ENCODE peak calls at places on chromosomes 1 and 21, in seven cellular contexts. J is transverse colon, H is stomach, O is A549, N is tibial nerve, A is HepG2, I is GM12878. D is an unnamed sample.

GRCh38 chr1:23910553-23911246 is 2.5 kb downstream of the CNR2 start:
- DNase-seq in J (no peak), H (no peak), O (no peak), N (no peak), A (no peak), I (peak), D (no peak)

GRCh38 chr1:36322786-36323635 is 434 bp downstream of the EVA1B start:
- DNase-seq in J (peak), H (peak), O (no peak), N (peak), A (no peak), I (no peak), D (peak)

GRCh38 chr1:16088996-16089395 is 15.5 kb upstream of the FAM131C start:
- DNase-seq in J (no peak), H (no peak), O (no peak), N (no peak), A (no peak), I (no peak), D (peak)

GRCh38 chr1:33334081-33334552 is 13.2 kb upstream of the A3GALT2 start:
- DNase-seq in J (peak), H (peak), O (no peak), N (peak), A (peak), I (no peak), D (peak)

GRCh38 chr1:165369255-165369848 is 12.8 kb upstream of the LMX1A start:
- DNase-seq in J (peak), H (peak), O (peak), N (no peak), A (peak), I (no peak), D (peak)

GRCh38 chr1:182430263-182431068 is 19.5 kb upstream of the RGSL1 start:
- DNase-seq in J (no peak), H (no peak), O (no peak), N (no peak), A (no peak), I (peak), D (no peak)

GRCh38 chr1:28936528-28936927 is 22.2 kb downstream of the EPB41 start:
- DNase-seq in J (no peak), H (no peak), O (no peak), N (no peak), A (no peak), I (no peak), D (no peak)

GRCh38 chr21:31566061-31566460 is 93.4 kb upstream of the SOD1 start:
- DNase-seq in J (no peak), H (no peak), O (no peak), N (no peak), A (no peak), I (no peak), D (no peak)

GRCh38 chr21:45918835-45919467 is 62.6 kb upstream of the COL6A1 start:
- DNase-seq in J (no peak), H (no peak), O (no peak), N (no peak), A (no peak), I (no peak), D (no peak)

GRCh38 chr1:169722784-169723183 is 11.1 kb downstream of the SELE start:
- DNase-seq in J (no peak), H (no peak), O (no peak), N (no peak), A (no peak), I (no peak), D (no peak)

GRCh38 chr1:94235189-94236020 is 2.0 kb downstream of the ARHGAP29 start:
- DNase-seq in J (no peak), H (no peak), O (no peak), N (no peak), A (no peak), I (no peak), D (no peak)

GRCh38 chr1:24318988-24319863 is at the start of gene GRHL3:
- DNase-seq in J (peak), H (peak), O (peak), N (no peak), A (no peak), I (no peak), D (no peak)

GRCh38 chr1:246947255-246947654 is 15.5 kb upstream of the AHCTF1 start:
- DNase-seq in J (peak), H (peak), O (no peak), N (peak), A (peak), I (no peak), D (peak)

GRCh38 chr1:63828322-63829044 is 54.7 kb downstream of the ROR1 start:
- DNase-seq in J (no peak), H (no peak), O (no peak), N (no peak), A (no peak), I (no peak), D (no peak)

GRCh38 chr1:151419819-151420218 is 20.4 kb downstream of the PSMB4 start:
- DNase-seq in J (no peak), H (no peak), O (no peak), N (no peak), A (no peak), I (no peak), D (no peak)

GRCh38 chr1:5854754-5855153 is 137.5 kb downstream of the NPHP4 start:
- DNase-seq in J (no peak), H (no peak), O (no peak), N (no peak), A (no peak), I (no peak), D (no peak)

GRCh38 chr1:85692730-85693314 is 15.4 kb downstream of the ZNHIT6 start:
- DNase-seq in J (no peak), H (no peak), O (no peak), N (no peak), A (peak), I (no peak), D (no peak)

GRCh38 chr21:44940116-44940631 is 345 bp downstream of the SLX9 start:
- DNase-seq in J (no peak), H (no peak), O (no peak), N (no peak), A (no peak), I (no peak), D (no peak)

GRCh38 chr1:15326691-15327530 is 79.9 kb downstream of the FHAD1 start:
- DNase-seq in J (no peak), H (peak), O (no peak), N (no peak), A (no peak), I (no peak), D (peak)

GRCh38 chr1:2174348-2175054 is 20.1 kb downstream of the FAAP20 start:
- DNase-seq in J (peak), H (peak), O (peak), N (no peak), A (peak), I (no peak), D (peak)

GRCh38 chr21:28454978-28455600 is 537.6 kb downstream of the LTN1 start:
- DNase-seq in J (no peak), H (no peak), O (no peak), N (no peak), A (no peak), I (no peak), D (no peak)

DNA sequence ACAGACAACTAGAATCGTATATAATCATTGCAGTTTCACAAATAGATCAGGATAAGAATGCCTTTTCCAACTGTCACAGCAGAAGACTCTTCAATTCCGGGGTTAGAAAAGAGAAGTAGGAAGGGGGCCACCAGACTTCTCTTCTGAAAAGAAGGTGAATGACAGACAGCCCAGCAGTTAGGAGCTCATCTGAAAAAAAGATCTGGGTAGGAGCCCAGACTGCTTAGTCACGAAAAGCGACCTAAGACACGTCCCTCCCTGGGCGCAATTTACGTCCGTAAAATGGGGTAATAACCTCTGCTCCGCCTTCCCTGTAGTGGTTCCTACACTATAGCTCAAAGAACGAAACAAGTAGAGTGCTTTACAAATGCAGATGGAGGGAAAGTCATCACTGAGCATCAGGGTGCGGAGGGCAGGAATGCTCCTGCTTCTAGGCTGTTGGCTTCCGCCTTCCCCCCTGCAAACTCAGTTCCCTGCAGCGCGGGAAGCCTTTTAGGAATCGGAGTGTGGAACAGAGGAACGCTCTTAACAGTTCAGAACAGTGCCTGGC is 582 bp downstream of the ORC1 start:
- DNase-seq in J (peak), H (no peak), O (peak), N (no peak), A (peak), I (peak), D (no peak)
- TF ChIP-seq EP300 in J (no peak), H (no peak), O (no peak), N (no peak), A (no peak), I (no peak), D (no peak)

GRCh38 chr1:32329931-32330466 is 6.0 kb downstream of the MARCKSL1 start:
- DNase-seq in J (no peak), H (no peak), O (no peak), N (no peak), A (no peak), I (no peak), D (no peak)
- H3K27ac ChIP-seq in J (no peak), H (no peak), O (no peak), N (no peak), A (no peak), I (no peak), D (no peak)

GRCh38 chr1:179023946-179024345 is 1.7 kb upstream of the FAM20B start:
- DNase-seq in J (no peak), H (no peak), O (no peak), N (no peak), A (no peak), I (no peak), D (no peak)

GRCh38 chr1:179029293-179029692 is 3.6 kb downstream of the FAM20B start:
- DNase-seq in J (no peak), H (no peak), O (no peak), N (no peak), A (peak), I (no peak), D (no peak)

GRCh38 chr1:179026813-179027664 is 1.3 kb downstream of the FAM20B start:
- DNase-seq in J (no peak), H (no peak), O (no peak), N (no peak), A (peak), I (no peak), D (no peak)

GRCh38 chr1:179025125-179025974 is at the start of gene FAM20B:
- DNase-seq in J (peak), H (peak), O (peak), N (peak), A (peak), I (peak), D (peak)

DNA sequence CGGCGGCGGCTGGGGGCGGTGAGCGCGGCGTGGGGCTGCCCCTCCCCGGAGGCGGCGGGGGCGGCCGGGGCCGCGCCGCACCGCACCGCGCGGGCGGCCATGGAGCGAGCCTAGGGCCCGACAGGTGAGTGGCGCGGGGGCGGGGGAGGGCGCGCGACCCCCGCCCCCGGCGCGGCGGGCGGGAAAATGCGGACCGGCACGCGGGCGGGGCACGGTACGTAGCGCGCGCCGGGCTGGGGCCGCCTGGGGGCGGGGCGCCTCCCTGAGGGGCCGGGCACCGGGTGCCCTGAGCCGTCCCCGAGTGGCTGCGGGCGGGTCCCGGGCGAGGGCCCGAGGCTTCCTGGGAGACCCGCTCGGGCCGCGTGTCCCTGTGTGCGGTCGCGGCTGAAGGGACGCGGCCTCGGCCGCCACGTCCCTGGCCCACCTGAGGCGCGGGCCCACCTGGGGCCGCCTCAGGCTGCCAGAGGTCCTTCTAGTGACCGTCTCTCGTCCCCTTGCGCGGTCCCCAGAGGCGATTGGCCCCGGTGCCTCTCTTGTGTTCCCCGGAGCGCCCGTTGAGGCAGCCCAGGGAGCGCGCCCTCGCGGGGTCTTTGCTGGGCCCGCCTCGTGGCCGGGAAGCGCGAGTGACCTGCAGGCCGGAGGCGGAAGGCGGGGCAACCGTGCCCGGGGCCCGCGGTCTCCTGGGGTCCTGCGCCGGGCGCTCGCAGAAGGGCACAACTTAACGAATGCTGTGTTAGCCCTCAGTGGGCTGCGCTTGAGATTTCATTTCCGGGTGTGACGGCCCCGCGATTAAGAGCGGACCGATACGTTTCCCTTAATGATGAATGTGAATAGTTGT is 500 bp downstream of the FAM20B start:
- DNase-seq in J (peak), H (peak), O (peak), N (peak), A (peak), I (no peak), D (peak)
- TF ChIP-seq EP300 in J (no peak), H (no peak), O (no peak), N (no peak), A (no peak), I (no peak), D (no peak)

GRCh38 chr1:30731806-30732276 is 8.5 kb upstream of the MATN1 start:
- DNase-seq in J (no peak), H (no peak), O (no peak), N (no peak), A (no peak), I (no peak), D (no peak)

GRCh38 chr1:30733520-30733919 is 10.1 kb upstream of the MATN1 start:
- DNase-seq in J (no peak), H (no peak), O (no peak), N (no peak), A (no peak), I (no peak), D (no peak)

GRCh38 chr1:30731109-30731805 is 7.9 kb upstream of the MATN1 start:
- DNase-seq in J (no peak), H (no peak), O (no peak), N (no peak), A (no peak), I (no peak), D (no peak)

GRCh38 chr1:30734106-30734505 is 10.7 kb upstream of the MATN1 start:
- DNase-seq in J (no peak), H (no peak), O (no peak), N (no peak), A (no peak), I (no peak), D (no peak)

DNA sequence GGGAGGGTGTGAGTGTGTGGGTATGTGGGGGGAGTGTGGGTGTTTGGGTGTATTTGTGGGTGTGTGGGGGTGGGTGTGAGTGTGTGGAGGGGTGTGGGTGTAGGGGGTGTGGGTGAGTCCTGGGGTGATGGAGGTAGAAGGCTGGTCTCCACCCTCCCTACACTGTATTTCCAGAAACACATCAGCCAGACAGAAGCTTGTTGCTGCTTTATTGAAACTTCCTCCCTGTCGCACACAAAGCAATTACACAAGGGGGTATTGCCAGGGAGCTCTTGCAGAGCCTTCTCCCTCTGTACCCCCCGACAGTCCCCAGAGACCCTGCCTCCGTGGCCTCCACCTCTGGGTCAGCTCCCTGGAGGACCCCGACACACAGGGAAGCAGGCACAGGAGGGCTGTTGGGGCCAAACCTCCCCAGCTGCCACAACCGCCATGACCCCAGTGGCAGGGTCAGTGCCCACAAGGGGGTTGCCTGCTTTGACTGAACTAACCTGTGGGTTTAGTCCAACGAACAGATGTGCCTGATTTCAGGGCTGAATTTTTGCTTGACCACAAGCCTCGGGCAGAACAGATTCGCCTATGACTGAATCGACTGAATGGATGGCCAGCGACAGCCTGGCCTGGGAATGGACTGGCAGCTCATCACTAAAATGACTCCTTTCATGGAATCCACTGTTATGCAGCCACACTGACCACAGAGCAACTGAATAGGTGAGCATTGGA is 9.1 kb upstream of the MATN1 start:
- DNase-seq in J (no peak), H (no peak), O (no peak), N (no peak), A (no peak), I (no peak), D (no peak)
- H3K27ac ChIP-seq in J (no peak), H (no peak), O (no peak), N (peak), A (no peak), I (no peak), D (no peak)

GRCh38 chr1:82400521-82400920 is 599.8 kb downstream of the ADGRL2 start:
- DNase-seq in J (no peak), H (no peak), O (no peak), N (no peak), A (no peak), I (no peak), D (no peak)

GRCh38 chr1:82401116-82401515 is 600.4 kb downstream of the ADGRL2 start:
- DNase-seq in J (no peak), H (no peak), O (no peak), N (no peak), A (no peak), I (no peak), D (no peak)

DNA sequence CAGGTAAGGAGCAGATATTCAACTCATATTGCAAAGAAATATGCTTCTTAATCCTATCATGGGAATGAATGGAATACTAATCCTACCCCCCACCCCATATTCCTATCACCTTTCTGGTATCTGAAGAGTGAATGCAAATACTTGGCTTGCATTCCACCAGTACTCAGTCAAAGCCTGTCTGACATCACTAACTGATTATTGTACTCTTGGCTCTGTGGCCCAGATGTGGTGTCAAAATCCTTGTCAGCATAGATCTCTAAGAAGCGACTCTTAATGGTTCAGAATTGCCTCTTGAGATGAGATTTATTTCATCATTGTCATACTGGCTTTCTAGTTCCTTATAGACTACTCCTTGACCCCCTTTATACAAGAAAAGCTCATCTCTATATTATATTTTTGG is 604.6 kb downstream of the ADGRL2 start:
- DNase-seq in J (no peak), H (no peak), O (no peak), N (no peak), A (no peak), I (no peak), D (no peak)
- TF ChIP-seq EP300 in J (no peak), H (no peak), O (no peak), N (no peak), A (no peak), I (no peak), D (no peak)

GRCh38 chr1:168084396-168085231 is 52.1 kb downstream of the GPR161 start:
- DNase-seq in J (peak), H (peak), O (peak), N (peak), A (peak), I (no peak), D (peak)

GRCh38 chr1:168079761-168080160 is 57.0 kb downstream of the GPR161 start:
- DNase-seq in J (no peak), H (no peak), O (no peak), N (no peak), A (no peak), I (no peak), D (no peak)

GRCh38 chr1:168081373-168082007 is 55.2 kb downstream of the GPR161 start:
- DNase-seq in J (no peak), H (no peak), O (no peak), N (no peak), A (no peak), I (no peak), D (no peak)

GRCh38 chr1:168083456-168084325 is 53.0 kb downstream of the GPR161 start:
- DNase-seq in J (no peak), H (no peak), O (no peak), N (no peak), A (no peak), I (no peak), D (no peak)

GRCh38 chr1:168082008-168082876 is 54.5 kb downstream of the GPR161 start:
- DNase-seq in J (peak), H (peak), O (peak), N (peak), A (peak), I (peak), D (peak)
- H3K27ac ChIP-seq in J (peak), H (peak), O (no peak), N (peak), A (no peak), I (no peak), D (no peak)

GRCh38 chr21:34091607-34092006 is 18.2 kb downstream of the MRPS6 start:
- DNase-seq in J (no peak), H (no peak), O (no peak), N (no peak), A (no peak), I (no peak), D (no peak)
- TF ChIP-seq EP300 in J (no peak), H (no peak), O (no peak), N (no peak), A (no peak), I (no peak), D (no peak)

D was measured in ovary.